ENCODE peak calls at places on chromosomes 13 and 19, in nine cellular contexts. One of them, this sample, is unnamed.
A peak's percentile ranks its signal among the peaks of the same experiment; 100 is the strongest.

GRCh38 chr19:2055871-2056809 is 5.1 kb upstream of the MKNK2 start:
- DNase-seq in activated CD4-positive, alpha-beta T cell treated with anti-CD3 and anti-CD28 coated beads, Interleukin-2, amount 50 U/mL, for 24 hours: no peak
- DNase-seq in SHP77: peak; percentile 20
- DNase-seq in mucosa of descending colon: peak; percentile 74
- DNase-seq in caudate nucleus: no peak
- DNase-seq in T-helper 17 cell: no peak
- DNase-seq in colonic mucosa: peak; percentile 73
- DNase-seq in BE2C: no peak
- DNase-seq in cerebellar nuclear complex: no peak
- DNase-seq in this sample: peak; percentile 65

GRCh38 chr19:43148233-43148632 is 38.1 kb downstream of the PSG5 start:
- DNase-seq in colonic mucosa: no peak
- DNase-seq in SHP77: no peak
- DNase-seq in cerebellar nuclear complex: no peak
- DNase-seq in BE2C: no peak
- DNase-seq in mucosa of descending colon: no peak
- DNase-seq in activated CD4-positive, alpha-beta T cell treated with anti-CD3 and anti-CD28 coated beads, Interleukin-2, amount 50 U/mL, for 24 hours: no peak
- DNase-seq in T-helper 17 cell: no peak
- DNase-seq in caudate nucleus: no peak
- DNase-seq in this sample: no peak

GRCh38 chr19:46529622-46530451 is 34.2 kb upstream of the PNMA8B start:
- DNase-seq in cerebellar nuclear complex: no peak
- DNase-seq in T-helper 17 cell: peak; percentile 59
- DNase-seq in SHP77: peak; percentile 25
- DNase-seq in caudate nucleus: peak; percentile 59
- DNase-seq in activated CD4-positive, alpha-beta T cell treated with anti-CD3 and anti-CD28 coated beads, Interleukin-2, amount 50 U/mL, for 24 hours: peak; percentile 57
- DNase-seq in mucosa of descending colon: peak; percentile 63
- DNase-seq in BE2C: peak; percentile 72
- DNase-seq in colonic mucosa: peak; percentile 69
- DNase-seq in this sample: peak; percentile 71

GRCh38 chr13:20231839-20232555 is at the start of gene GJB6:
- DNase-seq in mucosa of descending colon: no peak
- DNase-seq in SHP77: no peak
- DNase-seq in cerebellar nuclear complex: no peak
- DNase-seq in T-helper 17 cell: no peak
- DNase-seq in colonic mucosa: no peak
- DNase-seq in activated CD4-positive, alpha-beta T cell treated with anti-CD3 and anti-CD28 coated beads, Interleukin-2, amount 50 U/mL, for 24 hours: no peak
- DNase-seq in caudate nucleus: no peak
- DNase-seq in BE2C: no peak
- DNase-seq in this sample: no peak

GRCh38 chr19:21910318-21910717 is 74.3 kb upstream of the ZNF43 start:
- DNase-seq in colonic mucosa: no peak
- DNase-seq in T-helper 17 cell: no peak
- DNase-seq in SHP77: no peak
- DNase-seq in cerebellar nuclear complex: no peak
- DNase-seq in activated CD4-positive, alpha-beta T cell treated with anti-CD3 and anti-CD28 coated beads, Interleukin-2, amount 50 U/mL, for 24 hours: no peak
- DNase-seq in BE2C: no peak
- DNase-seq in mucosa of descending colon: no peak
- DNase-seq in caudate nucleus: no peak
- DNase-seq in this sample: no peak

GRCh38 chr19:50772408-50773311 is 2.4 kb downstream of the GPR32 start:
- DNase-seq in BE2C: no peak
- DNase-seq in T-helper 17 cell: no peak
- DNase-seq in caudate nucleus: no peak
- DNase-seq in colonic mucosa: no peak
- DNase-seq in mucosa of descending colon: no peak
- DNase-seq in activated CD4-positive, alpha-beta T cell treated with anti-CD3 and anti-CD28 coated beads, Interleukin-2, amount 50 U/mL, for 24 hours: no peak
- DNase-seq in SHP77: no peak
- DNase-seq in cerebellar nuclear complex: no peak
- DNase-seq in this sample: no peak

GRCh38 chr13:75251188-75251587 is 230.8 kb downstream of the TBC1D4 start:
- DNase-seq in caudate nucleus: no peak
- DNase-seq in activated CD4-positive, alpha-beta T cell treated with anti-CD3 and anti-CD28 coated beads, Interleukin-2, amount 50 U/mL, for 24 hours: no peak
- DNase-seq in SHP77: no peak
- DNase-seq in T-helper 17 cell: no peak
- DNase-seq in BE2C: no peak
- DNase-seq in colonic mucosa: no peak
- DNase-seq in cerebellar nuclear complex: no peak
- DNase-seq in mucosa of descending colon: no peak
- DNase-seq in this sample: no peak

GRCh38 chr19:19628499-19629134 is 597 bp upstream of the LPAR2 start:
- DNase-seq in caudate nucleus: no peak
- DNase-seq in colonic mucosa: peak; percentile 52
- DNase-seq in mucosa of descending colon: peak; percentile 77
- DNase-seq in SHP77: no peak
- DNase-seq in cerebellar nuclear complex: no peak
- DNase-seq in activated CD4-positive, alpha-beta T cell treated with anti-CD3 and anti-CD28 coated beads, Interleukin-2, amount 50 U/mL, for 24 hours: peak; percentile 10
- DNase-seq in T-helper 17 cell: peak; percentile 22
- DNase-seq in BE2C: no peak
- DNase-seq in this sample: no peak

GRCh38 chr19:33047422-33047821 is 17.3 kb downstream of the RHPN2 start:
- DNase-seq in T-helper 17 cell: no peak
- DNase-seq in mucosa of descending colon: peak; percentile 91
- DNase-seq in BE2C: no peak
- DNase-seq in caudate nucleus: no peak
- DNase-seq in SHP77: no peak
- DNase-seq in cerebellar nuclear complex: no peak
- DNase-seq in activated CD4-positive, alpha-beta T cell treated with anti-CD3 and anti-CD28 coated beads, Interleukin-2, amount 50 U/mL, for 24 hours: no peak
- DNase-seq in colonic mucosa: peak; percentile 92
- DNase-seq in this sample: no peak

GRCh38 chr19:13692096-13692495 is 72.2 kb upstream of the MRI1 start:
- DNase-seq in cerebellar nuclear complex: no peak
- DNase-seq in T-helper 17 cell: no peak
- DNase-seq in SHP77: no peak
- DNase-seq in caudate nucleus: peak; percentile 77
- DNase-seq in BE2C: no peak
- DNase-seq in mucosa of descending colon: no peak
- DNase-seq in activated CD4-positive, alpha-beta T cell treated with anti-CD3 and anti-CD28 coated beads, Interleukin-2, amount 50 U/mL, for 24 hours: no peak
- DNase-seq in colonic mucosa: no peak
- DNase-seq in this sample: no peak

GRCh38 chr19:4829001-4829712 is 2.4 kb downstream of the TICAM1 start:
- DNase-seq in BE2C: no peak
- DNase-seq in colonic mucosa: peak; percentile 67
- DNase-seq in activated CD4-positive, alpha-beta T cell treated with anti-CD3 and anti-CD28 coated beads, Interleukin-2, amount 50 U/mL, for 24 hours: no peak
- DNase-seq in SHP77: no peak
- DNase-seq in T-helper 17 cell: no peak
- DNase-seq in cerebellar nuclear complex: no peak
- DNase-seq in mucosa of descending colon: no peak
- DNase-seq in caudate nucleus: peak; percentile 10
- DNase-seq in this sample: no peak

GRCh38 chr13:21077360-21078353 is 16.3 kb upstream of the LATS2 start:
- DNase-seq in activated CD4-positive, alpha-beta T cell treated with anti-CD3 and anti-CD28 coated beads, Interleukin-2, amount 50 U/mL, for 24 hours: no peak
- DNase-seq in BE2C: no peak
- DNase-seq in colonic mucosa: no peak
- DNase-seq in SHP77: no peak
- DNase-seq in cerebellar nuclear complex: no peak
- DNase-seq in T-helper 17 cell: no peak
- DNase-seq in mucosa of descending colon: no peak
- DNase-seq in caudate nucleus: no peak
- DNase-seq in this sample: no peak

GRCh38 chr13:72652681-72653080 is 74.7 kb downstream of the MZT1 start:
- DNase-seq in SHP77: no peak
- DNase-seq in BE2C: no peak
- DNase-seq in activated CD4-positive, alpha-beta T cell treated with anti-CD3 and anti-CD28 coated beads, Interleukin-2, amount 50 U/mL, for 24 hours: no peak
- DNase-seq in mucosa of descending colon: no peak
- DNase-seq in colonic mucosa: no peak
- DNase-seq in caudate nucleus: no peak
- DNase-seq in T-helper 17 cell: no peak
- DNase-seq in cerebellar nuclear complex: no peak
- DNase-seq in this sample: no peak

GRCh38 chr13:45102136-45102802 is 18.0 kb upstream of the GTF2F2 start:
- DNase-seq in BE2C: no peak
- DNase-seq in mucosa of descending colon: no peak
- DNase-seq in caudate nucleus: no peak
- DNase-seq in colonic mucosa: no peak
- DNase-seq in activated CD4-positive, alpha-beta T cell treated with anti-CD3 and anti-CD28 coated beads, Interleukin-2, amount 50 U/mL, for 24 hours: no peak
- DNase-seq in cerebellar nuclear complex: no peak
- DNase-seq in SHP77: no peak
- DNase-seq in T-helper 17 cell: no peak
- DNase-seq in this sample: no peak

GRCh38 chr19:12478234-12478941 is 6.2 kb downstream of the ZNF709 start:
- DNase-seq in T-helper 17 cell: no peak
- DNase-seq in cerebellar nuclear complex: no peak
- DNase-seq in caudate nucleus: no peak
- DNase-seq in BE2C: no peak
- DNase-seq in colonic mucosa: peak; percentile 64
- DNase-seq in activated CD4-positive, alpha-beta T cell treated with anti-CD3 and anti-CD28 coated beads, Interleukin-2, amount 50 U/mL, for 24 hours: no peak
- DNase-seq in SHP77: no peak
- DNase-seq in mucosa of descending colon: no peak
- DNase-seq in this sample: no peak

GRCh38 chr19:54207908-54208783 is 7.5 kb downstream of the RPS9 start:
- DNase-seq in activated CD4-positive, alpha-beta T cell treated with anti-CD3 and anti-CD28 coated beads, Interleukin-2, amount 50 U/mL, for 24 hours: peak; percentile 37
- DNase-seq in caudate nucleus: peak; percentile 22
- DNase-seq in BE2C: no peak
- DNase-seq in cerebellar nuclear complex: no peak
- DNase-seq in T-helper 17 cell: no peak
- DNase-seq in SHP77: no peak
- DNase-seq in mucosa of descending colon: peak; percentile 64
- DNase-seq in colonic mucosa: peak; percentile 56
- DNase-seq in this sample: peak; percentile 30

GRCh38 chr13:41311607-41312500 is 787 bp downstream of the NAA16 start:
- DNase-seq in colonic mucosa: peak; percentile 70
- DNase-seq in BE2C: peak; percentile 64
- DNase-seq in T-helper 17 cell: peak; percentile 48
- DNase-seq in cerebellar nuclear complex: no peak
- DNase-seq in caudate nucleus: peak; percentile 60
- DNase-seq in activated CD4-positive, alpha-beta T cell treated with anti-CD3 and anti-CD28 coated beads, Interleukin-2, amount 50 U/mL, for 24 hours: peak; percentile 10
- DNase-seq in SHP77: no peak
- DNase-seq in mucosa of descending colon: peak; percentile 65
- DNase-seq in this sample: peak; percentile 61

GRCh38 chr13:23810842-23811241 is 78.4 kb downstream of the MIPEP start:
- DNase-seq in T-helper 17 cell: no peak
- DNase-seq in caudate nucleus: no peak
- DNase-seq in SHP77: no peak
- DNase-seq in activated CD4-positive, alpha-beta T cell treated with anti-CD3 and anti-CD28 coated beads, Interleukin-2, amount 50 U/mL, for 24 hours: no peak
- DNase-seq in colonic mucosa: no peak
- DNase-seq in BE2C: no peak
- DNase-seq in mucosa of descending colon: no peak
- DNase-seq in cerebellar nuclear complex: no peak
- DNase-seq in this sample: no peak

GRCh38 chr19:1250374-1251232 is 2.2 kb downstream of the MIDN start:
- DNase-seq in colonic mucosa: peak; percentile 65
- DNase-seq in T-helper 17 cell: peak; percentile 46
- DNase-seq in BE2C: peak; percentile 90
- DNase-seq in mucosa of descending colon: peak; percentile 87
- DNase-seq in caudate nucleus: peak; percentile 72
- DNase-seq in SHP77: peak; percentile 39
- DNase-seq in activated CD4-positive, alpha-beta T cell treated with anti-CD3 and anti-CD28 coated beads, Interleukin-2, amount 50 U/mL, for 24 hours: no peak
- DNase-seq in cerebellar nuclear complex: no peak
- DNase-seq in this sample: peak; percentile 78

GRCh38 chr19:42132030-42132628 is at the start of gene POU2F2:
- DNase-seq in BE2C: no peak
- DNase-seq in cerebellar nuclear complex: no peak
- DNase-seq in colonic mucosa: peak; percentile 55
- DNase-seq in mucosa of descending colon: peak; percentile 92
- DNase-seq in T-helper 17 cell: peak; percentile 89
- DNase-seq in activated CD4-positive, alpha-beta T cell treated with anti-CD3 and anti-CD28 coated beads, Interleukin-2, amount 50 U/mL, for 24 hours: peak; percentile 71
- DNase-seq in SHP77: no peak
- DNase-seq in caudate nucleus: peak; percentile 20
- DNase-seq in this sample: peak; percentile 91

GRCh38 chr13:101916108-101916757 is 463.8 kb downstream of the ITGBL1 start:
- DNase-seq in BE2C: peak; percentile 83
- DNase-seq in mucosa of descending colon: peak; percentile 36
- DNase-seq in cerebellar nuclear complex: no peak
- DNase-seq in SHP77: peak; percentile 75
- DNase-seq in colonic mucosa: no peak
- DNase-seq in activated CD4-positive, alpha-beta T cell treated with anti-CD3 and anti-CD28 coated beads, Interleukin-2, amount 50 U/mL, for 24 hours: no peak
- DNase-seq in caudate nucleus: peak; percentile 27
- DNase-seq in T-helper 17 cell: no peak
- DNase-seq in this sample: no peak

GRCh38 chr19:7391218-7391670 is 42.5 kb downstream of the ARHGEF18 start:
- DNase-seq in activated CD4-positive, alpha-beta T cell treated with anti-CD3 and anti-CD28 coated beads, Interleukin-2, amount 50 U/mL, for 24 hours: no peak
- DNase-seq in cerebellar nuclear complex: no peak
- DNase-seq in BE2C: no peak
- DNase-seq in colonic mucosa: peak; percentile 73
- DNase-seq in mucosa of descending colon: peak; percentile 60
- DNase-seq in SHP77: no peak
- DNase-seq in T-helper 17 cell: no peak
- DNase-seq in caudate nucleus: no peak
- DNase-seq in this sample: no peak

GRCh38 chr19:1942934-1943555 is 2.1 kb downstream of the CSNK1G2 start:
- DNase-seq in cerebellar nuclear complex: no peak
- DNase-seq in activated CD4-positive, alpha-beta T cell treated with anti-CD3 and anti-CD28 coated beads, Interleukin-2, amount 50 U/mL, for 24 hours: no peak
- DNase-seq in T-helper 17 cell: no peak
- DNase-seq in colonic mucosa: no peak
- DNase-seq in SHP77: no peak
- DNase-seq in BE2C: no peak
- DNase-seq in mucosa of descending colon: peak; percentile 72
- DNase-seq in caudate nucleus: no peak
- DNase-seq in this sample: no peak

GRCh38 chr13:49836516-49836915 is 44.0 kb upstream of the KPNA3 start:
- DNase-seq in cerebellar nuclear complex: no peak
- DNase-seq in activated CD4-positive, alpha-beta T cell treated with anti-CD3 and anti-CD28 coated beads, Interleukin-2, amount 50 U/mL, for 24 hours: no peak
- DNase-seq in SHP77: no peak
- DNase-seq in mucosa of descending colon: no peak
- DNase-seq in T-helper 17 cell: no peak
- DNase-seq in BE2C: peak; percentile 13
- DNase-seq in colonic mucosa: no peak
- DNase-seq in caudate nucleus: no peak
- DNase-seq in this sample: no peak

GRCh38 chr19:33426621-33427475 is 53.3 kb downstream of the CEBPG start:
- DNase-seq in caudate nucleus: no peak
- DNase-seq in BE2C: peak; percentile 4
- DNase-seq in activated CD4-positive, alpha-beta T cell treated with anti-CD3 and anti-CD28 coated beads, Interleukin-2, amount 50 U/mL, for 24 hours: no peak
- DNase-seq in colonic mucosa: no peak
- DNase-seq in SHP77: no peak
- DNase-seq in mucosa of descending colon: peak; percentile 27
- DNase-seq in T-helper 17 cell: no peak
- DNase-seq in cerebellar nuclear complex: no peak
- DNase-seq in this sample: no peak

GRCh38 chr13:28239374-28239773 is 101.0 kb downstream of the PAN3 start:
- DNase-seq in colonic mucosa: no peak
- DNase-seq in T-helper 17 cell: no peak
- DNase-seq in SHP77: no peak
- DNase-seq in activated CD4-positive, alpha-beta T cell treated with anti-CD3 and anti-CD28 coated beads, Interleukin-2, amount 50 U/mL, for 24 hours: no peak
- DNase-seq in cerebellar nuclear complex: no peak
- DNase-seq in caudate nucleus: no peak
- DNase-seq in mucosa of descending colon: no peak
- DNase-seq in BE2C: no peak
- DNase-seq in this sample: no peak

GRCh38 chr19:48348039-48348438 is 15.7 kb downstream of the TMEM143 start:
- DNase-seq in T-helper 17 cell: no peak
- DNase-seq in cerebellar nuclear complex: no peak
- DNase-seq in SHP77: no peak
- DNase-seq in caudate nucleus: no peak
- DNase-seq in BE2C: peak; percentile 36
- DNase-seq in mucosa of descending colon: no peak
- DNase-seq in colonic mucosa: no peak
- DNase-seq in activated CD4-positive, alpha-beta T cell treated with anti-CD3 and anti-CD28 coated beads, Interleukin-2, amount 50 U/mL, for 24 hours: no peak
- DNase-seq in this sample: no peak

GRCh38 chr19:40424637-40425449 is 949 bp downstream of the SERTAD1 start:
- DNase-seq in caudate nucleus: peak; percentile 31
- DNase-seq in mucosa of descending colon: no peak
- DNase-seq in SHP77: no peak
- DNase-seq in T-helper 17 cell: no peak
- DNase-seq in colonic mucosa: peak; percentile 75
- DNase-seq in cerebellar nuclear complex: no peak
- DNase-seq in BE2C: no peak
- DNase-seq in activated CD4-positive, alpha-beta T cell treated with anti-CD3 and anti-CD28 coated beads, Interleukin-2, amount 50 U/mL, for 24 hours: no peak
- DNase-seq in this sample: peak; percentile 28

GRCh38 chr19:49809155-49809986 is 3.7 kb downstream of the FUZ start:
- DNase-seq in SHP77: no peak
- DNase-seq in mucosa of descending colon: peak; percentile 78
- DNase-seq in cerebellar nuclear complex: peak; percentile 14
- DNase-seq in activated CD4-positive, alpha-beta T cell treated with anti-CD3 and anti-CD28 coated beads, Interleukin-2, amount 50 U/mL, for 24 hours: peak; percentile 24
- DNase-seq in colonic mucosa: peak; percentile 67
- DNase-seq in BE2C: peak; percentile 53
- DNase-seq in caudate nucleus: peak; percentile 67
- DNase-seq in T-helper 17 cell: peak; percentile 46
- DNase-seq in this sample: no peak

GRCh38 chr19:41325640-41325946 is 15.6 kb downstream of the CCDC97 start:
- DNase-seq in caudate nucleus: no peak
- DNase-seq in T-helper 17 cell: no peak
- DNase-seq in activated CD4-positive, alpha-beta T cell treated with anti-CD3 and anti-CD28 coated beads, Interleukin-2, amount 50 U/mL, for 24 hours: no peak
- DNase-seq in SHP77: no peak
- DNase-seq in mucosa of descending colon: no peak
- DNase-seq in BE2C: no peak
- DNase-seq in cerebellar nuclear complex: no peak
- DNase-seq in colonic mucosa: no peak
- DNase-seq in this sample: no peak

GRCh38 chr13:25928941-25929505 is 122.8 kb downstream of the SHISA2 start:
- DNase-seq in mucosa of descending colon: no peak
- DNase-seq in caudate nucleus: peak; percentile 13
- DNase-seq in T-helper 17 cell: no peak
- DNase-seq in cerebellar nuclear complex: peak; percentile 74
- DNase-seq in activated CD4-positive, alpha-beta T cell treated with anti-CD3 and anti-CD28 coated beads, Interleukin-2, amount 50 U/mL, for 24 hours: no peak
- DNase-seq in SHP77: no peak
- DNase-seq in colonic mucosa: no peak
- DNase-seq in BE2C: no peak
- DNase-seq in this sample: no peak

This sample was measured in DND-41.